ENCODE peak calls at places on chromosomes 4 and X, in four cellular contexts. N is NT2/D1, X is EH, D is brain microvascular endothelial cell. M is an unnamed sample.

GRCh38 chrX:31500920-31501319 is 429.1 kb upstream of the FTHL17 start:
- DNase-seq in N (no peak), X (peak; percentile 70), D (peak; percentile 29), M (peak; percentile 13)

GRCh38 chr4:180058731-180059215 is 2184.4 kb upstream of the TENM3 start:
- DNase-seq in D (no peak), N (peak; percentile 22), X (peak; percentile 19), M (no peak)

GRCh38 chrX:124507276-124507675 is 160.9 kb downstream of the SH2D1A start:
- DNase-seq in N (no peak), X (no peak), D (no peak), M (no peak)

GRCh38 chrX:10017866-10018265 is 50.7 kb downstream of the CLDN34 start:
- DNase-seq in D (peak; percentile 53), X (peak; percentile 82), N (no peak), M (peak; percentile 37)

GRCh38 chr4:10879411-10880110 is 195.0 kb upstream of the CLNK start:
- DNase-seq in N (no peak), D (peak; percentile 62), X (no peak), M (peak; percentile 20)

GRCh38 chr4:122788935-122789334 is 37.7 kb upstream of the FGF2 start:
- DNase-seq in D (no peak), X (no peak), N (no peak), M (no peak)

GRCh38 chrX:16067886-16068515 is 55.4 kb upstream of the GRPR start:
- DNase-seq in N (no peak), X (no peak), D (no peak), M (no peak)

GRCh38 chr4:186920486-186920885 is 196.8 kb upstream of the FAT1 start:
- DNase-seq in N (no peak), D (peak; percentile 52), X (peak; percentile 71), M (peak; percentile 55)

GRCh38 chrX:72258174-72258573 is 18.9 kb downstream of the RPS4X start:
- DNase-seq in N (no peak), X (peak; percentile 88), D (peak; percentile 77), M (no peak)

GRCh38 chr4:163484906-163485305 is 9.6 kb upstream of the TMA16 start:
- DNase-seq in N (peak; percentile 32), X (peak; percentile 56), D (peak; percentile 46), M (no peak)

GRCh38 chr4:183571350-183572076 is 66.7 kb downstream of the ING2 start:
- DNase-seq in D (peak; percentile 42), N (peak; percentile 18), X (peak; percentile 49), M (peak; percentile 18)

GRCh38 chrX:41666251-41666650 is 22.5 kb upstream of the GPR34 start:
- DNase-seq in D (no peak), X (peak; percentile 25), N (no peak), M (no peak)

GRCh38 chrX:2871817-2872216 is 43.1 kb downstream of the GYG2 start:
- DNase-seq in X (no peak), D (no peak), N (no peak), M (no peak)

GRCh38 chr4:2935762-2936743 is 27.2 kb downstream of the NOP14 start:
- DNase-seq in D (peak; percentile 47), X (peak; percentile 61), N (no peak), M (no peak)

GRCh38 chrX:153520286-153520917 is 3.0 kb downstream of the ATP2B3 start:
- DNase-seq in X (no peak), N (no peak), D (no peak), M (no peak)

GRCh38 chrX:54945224-54945623 is 24.6 kb downstream of the TRO start:
- DNase-seq in N (no peak), X (no peak), D (no peak), M (no peak)

GRCh38 chrX:66015906-66016689 is 23.8 kb downstream of the VSIG4 start:
- DNase-seq in X (no peak), D (no peak), N (no peak), M (no peak)

GRCh38 chrX:21408324-21408723 is 34.1 kb downstream of the CNKSR2 start:
- DNase-seq in N (no peak), D (no peak), X (no peak), M (no peak)

GRCh38 chr4:146436423-146437162 is 85.1 kb downstream of the SLC10A7 start:
- DNase-seq in X (peak; percentile 14), D (no peak), N (no peak), M (no peak)

GRCh38 chr4:35052546-35052945 is 1191.8 kb downstream of the ARAP2 start:
- DNase-seq in N (no peak), D (no peak), X (no peak), M (no peak)

GRCh38 chr4:77849278-77849965 is 13.2 kb upstream of the MRPL1 start:
- DNase-seq in N (no peak), X (no peak), D (no peak), M (no peak)

GRCh38 chrX:135015526-135016245 is 6.7 kb downstream of the RTL8B start:
- DNase-seq in D (no peak), X (no peak), N (no peak), M (no peak)

GRCh38 chrX:108537005-108537404 is 97.4 kb downstream of the COL4A5 start:
- DNase-seq in X (peak; percentile 44), D (peak; percentile 64), N (no peak), M (peak; percentile 2)

GRCh38 chr4:10063544-10064300 is 42.4 kb upstream of the SLC2A9 start:
- DNase-seq in N (peak; percentile 80), D (peak; percentile 73), X (peak; percentile 76), M (peak; percentile 54)

GRCh38 chr4:25890653-25891485 is 23.2 kb upstream of the SMIM20 start:
- DNase-seq in D (no peak), N (peak; percentile 46), X (no peak), M (no peak)

GRCh38 chrX:139692506-139692849 is 15.5 kb downstream of the MCF2 start:
- DNase-seq in X (no peak), D (no peak), N (no peak), M (no peak)

GRCh38 chr4:112296949-112297483 is at the start of gene ALPK1:
- DNase-seq in N (no peak), X (peak; percentile 89), D (peak; percentile 74), M (peak; percentile 70)

GRCh38 chr4:119130365-119131065 is 5.1 kb upstream of the MYOZ2 start:
- DNase-seq in X (peak; percentile 57), D (no peak), N (no peak), M (peak; percentile 35)

GRCh38 chr4:150119492-150119891 is 41.2 kb downstream of the DCLK2 start:
- DNase-seq in X (peak; percentile 74), N (no peak), D (no peak), M (no peak)

GRCh38 chrX:98956014-98956413 is 1454.1 kb downstream of the PCDH19 start:
- DNase-seq in N (peak; percentile 5), X (no peak), D (no peak), M (no peak)

GRCh38 chr4:25489221-25489797 is 112.2 kb downstream of the ANAPC4 start:
- DNase-seq in X (no peak), N (no peak), D (no peak), M (no peak)

GRCh38 chr4:13992975-13993495 is 365.5 kb upstream of the BOD1L1 start:
- DNase-seq in X (peak; percentile 9), D (no peak), N (no peak), M (no peak)

GRCh38 chr4:94571720-94572119 is 120.0 kb downstream of the PDLIM5 start:
- DNase-seq in X (no peak), D (no peak), N (no peak), M (no peak)

GRCh38 chr4:68962868-68963267 is 11.3 kb upstream of the UGT2A3 start:
- DNase-seq in X (no peak), D (no peak), N (no peak), M (no peak)

GRCh38 chr4:147837435-147837834 is 105.5 kb downstream of the ARHGAP10 start:
- DNase-seq in N (no peak), X (peak; percentile 52), D (peak; percentile 47), M (no peak)

GRCh38 chrX:13864264-13864663 is 47.4 kb upstream of the GPM6B start:
- DNase-seq in N (no peak), D (peak; percentile 7), X (peak; percentile 1), M (no peak)

GRCh38 chr4:6965329-6965728 is 55.7 kb downstream of the TBC1D14 start:
- DNase-seq in X (no peak), D (no peak), N (no peak), M (no peak)

GRCh38 chr4:54877006-54877405 is 219.2 kb downstream of the KIT start:
- DNase-seq in D (peak; percentile 74), N (no peak), X (peak; percentile 78), M (no peak)